ENCODE peak calls at places on chromosome 6, in seven cellular contexts. C is GM13976, F is WTC11, Y is upper lobe of right lung, N is cardiac fibroblast, R is nephron progenitor cell, I is astrocyte. P is an unnamed sample.

GRCh38 chr6:154882107-154882506 is 113.0 kb upstream of the TIAM2 start:
- DNase-seq in I (peak), C (no peak), Y (no peak), N (no peak), F (no peak), R (no peak), P (no peak)

GRCh38 chr6:136084403-136084802 is 165.7 kb downstream of the MTFR2 start:
- DNase-seq in R (no peak), I (peak), F (no peak), Y (no peak), C (no peak), N (no peak), P (no peak)

GRCh38 chr6:141829566-141829965 is 303.2 kb upstream of the GJE1 start:
- DNase-seq in R (no peak), Y (no peak), I (no peak), C (no peak), F (peak), N (no peak), P (no peak)

GRCh38 chr6:35094183-35094582 is 47.0 kb downstream of the TCP11 start:
- DNase-seq in Y (no peak), I (no peak), C (no peak), R (no peak), F (no peak), N (no peak), P (no peak)

GRCh38 chr6:85675030-85675819 is 32.5 kb upstream of the SYNCRIP start:
- DNase-seq in F (no peak), Y (no peak), R (no peak), N (peak), C (no peak), I (peak), P (no peak)

GRCh38 chr6:24660100-24660499 is 6.6 kb downstream of the TDP2 start:
- DNase-seq in F (no peak), Y (no peak), N (no peak), C (no peak), I (no peak), R (no peak), P (no peak)

GRCh38 chr6:10951675-10952282 is 64.9 kb downstream of the SYCP2L start:
- DNase-seq in N (peak), R (no peak), Y (no peak), F (no peak), I (peak), C (peak), P (no peak)

GRCh38 chr6:23591761-23592160 is 534.3 kb upstream of the NRSN1 start:
- DNase-seq in I (no peak), N (no peak), C (no peak), R (no peak), F (peak), Y (no peak), P (no peak)

GRCh38 chr6:84976516-84977420 is 212.4 kb upstream of the TBX18 start:
- DNase-seq in I (no peak), N (peak), Y (no peak), R (no peak), F (no peak), C (no peak), P (no peak)

GRCh38 chr6:53916804-53917463 is 122.1 kb downstream of the LRRC1 start:
- DNase-seq in F (no peak), Y (no peak), C (no peak), R (no peak), N (no peak), I (no peak), P (no peak)

GRCh38 chr6:43274916-43275597 is 23.0 kb upstream of the SLC22A7 start:
- DNase-seq in F (no peak), R (peak), N (no peak), C (peak), Y (peak), I (no peak), P (no peak)

GRCh38 chr6:110878751-110879539 is 4.4 kb downstream of the AMD1 start:
- DNase-seq in R (peak), N (peak), C (peak), Y (no peak), F (peak), I (no peak), P (no peak)

GRCh38 chr6:13396241-13396792 is 68.0 kb upstream of the TBC1D7 start:
- DNase-seq in C (no peak), F (no peak), N (no peak), I (no peak), Y (no peak), R (no peak), P (no peak)

GRCh38 chr6:158153576-158153975 is 14.5 kb downstream of the SERAC1 start:
- DNase-seq in F (no peak), R (no peak), C (no peak), N (no peak), Y (no peak), I (no peak), P (no peak)

GRCh38 chr6:27847706-27848105 is 64.5 kb downstream of the OR2B2 start:
- DNase-seq in I (no peak), F (no peak), Y (no peak), N (no peak), C (no peak), R (no peak), P (no peak)

GRCh38 chr6:35719830-35720733 is 16.8 kb upstream of the ARMC12 start:
- DNase-seq in R (peak), F (peak), Y (peak), N (peak), I (no peak), C (peak), P (peak)

GRCh38 chr6:31125586-31126363 is 5.5 kb upstream of the CDSN start:
- DNase-seq in R (no peak), N (peak), F (no peak), C (no peak), I (peak), Y (no peak), P (no peak)

GRCh38 chr6:41519305-41519747 is 26.9 kb upstream of the FOXP4 start:
- DNase-seq in Y (no peak), F (no peak), N (no peak), C (no peak), R (no peak), I (no peak), P (no peak)

GRCh38 chr6:28474441-28475219 is 31.3 kb upstream of the ZSCAN23 start:
- DNase-seq in Y (no peak), I (peak), R (peak), F (no peak), N (peak), C (peak), P (peak)

GRCh38 chr6:139367810-139368321 is 6.6 kb downstream of the CITED2 start:
- DNase-seq in R (peak), I (peak), N (peak), F (peak), Y (no peak), C (no peak), P (no peak)

GRCh38 chr6:133467982-133468380 is 226.8 kb downstream of the EYA4 start:
- DNase-seq in C (no peak), R (no peak), F (no peak), I (peak), N (peak), Y (no peak), P (no peak)

GRCh38 chr6:13300649-13301590 is 27.4 kb downstream of the TBC1D7 start:
- DNase-seq in R (no peak), I (no peak), N (no peak), C (no peak), Y (no peak), F (no peak), P (no peak)

GRCh38 chr6:155959898-155960297 is 504.3 kb upstream of the NOX3 start:
- DNase-seq in R (no peak), Y (no peak), I (no peak), C (no peak), N (no peak), F (no peak), P (no peak)

GRCh38 chr6:152634773-152635172 is 2.4 kb downstream of the SYNE1 start:
- DNase-seq in R (no peak), C (no peak), Y (peak), I (no peak), F (no peak), N (no peak), P (peak)

GRCh38 chr6:105484238-105485161 is 81.6 kb upstream of the PREP start:
- DNase-seq in I (no peak), Y (no peak), R (no peak), C (no peak), F (no peak), N (peak), P (peak)

DNA sequence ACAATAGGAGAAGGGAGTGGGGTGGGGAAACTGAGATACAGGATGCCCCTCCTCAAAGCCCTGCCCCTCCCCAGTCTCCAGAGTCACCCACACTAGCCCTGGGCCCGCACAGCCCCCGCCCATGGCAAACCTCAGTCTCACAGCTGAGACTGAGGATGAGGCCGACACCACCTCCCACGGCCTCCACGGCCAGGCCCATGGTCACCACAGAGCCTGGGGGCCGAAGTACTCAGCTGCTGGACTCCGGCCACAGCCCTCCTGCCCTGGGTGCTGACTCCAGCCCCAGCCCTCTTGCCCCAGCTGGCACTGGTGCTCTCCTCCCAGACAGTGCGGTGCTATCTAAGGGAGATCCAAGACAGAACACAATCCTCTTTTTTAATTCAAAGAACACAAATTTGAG is 176.1 kb downstream of the TTLL2 start:
- DNase-seq in Y (no peak), R (no peak), N (no peak), I (no peak), F (no peak), C (no peak), P (no peak)
- TF ChIP-seq CTCF in Y (no peak), R (no peak), N (no peak), I (no peak), F (no peak), C (no peak), P (no peak)

DNA sequence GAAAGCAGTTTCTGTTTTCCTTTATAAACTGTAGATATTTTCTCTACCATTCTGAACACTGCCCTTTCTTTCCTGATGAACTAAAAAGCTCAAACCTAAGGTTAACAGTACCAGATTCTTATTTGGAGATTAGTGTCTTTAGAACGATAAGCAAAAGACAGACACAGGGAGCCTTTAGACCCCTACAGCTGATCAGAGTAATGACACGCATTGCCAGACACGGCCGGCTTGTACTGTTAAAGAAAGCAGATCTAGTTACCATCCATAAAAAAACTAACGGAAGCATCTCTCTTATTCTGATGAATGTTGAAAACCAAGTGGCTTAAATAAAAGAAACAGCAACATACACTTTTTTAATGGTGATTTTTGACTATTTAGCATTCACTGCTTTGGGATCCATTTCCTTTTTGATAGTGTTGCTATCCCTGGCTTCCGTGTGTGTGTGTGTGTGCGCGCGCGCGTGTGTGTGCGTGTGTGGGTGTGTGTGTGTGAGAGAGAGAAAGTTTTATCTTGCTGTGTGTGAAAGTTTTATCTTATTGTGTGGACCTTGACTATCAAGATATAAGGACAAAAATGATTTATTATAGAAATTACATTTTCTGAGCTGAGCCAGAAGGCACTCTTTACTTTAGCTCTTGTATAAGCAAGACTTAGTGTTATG is 95.6 kb upstream of the SLC35B3 start:
- DNase-seq in Y (no peak), I (no peak), R (peak), C (no peak), F (no peak), N (no peak), P (no peak)
- TF ChIP-seq CTCF in Y (peak), I (no peak), R (peak), C (no peak), F (no peak), N (no peak), P (no peak)

GRCh38 chr6:33414592-33415271 is 3.2 kb downstream of the CUTA start:
- DNase-seq in I (no peak), F (no peak), N (peak), R (no peak), C (no peak), Y (no peak), P (no peak)
- TF ChIP-seq CTCF in I (peak), F (no peak), N (peak), R (peak), C (peak), Y (peak), P (peak)

GRCh38 chr6:149751239-149751638 is 1.7 kb downstream of the PCMT1 start:
- DNase-seq in Y (no peak), N (no peak), F (no peak), C (no peak), I (no peak), R (no peak), P (no peak)

GRCh38 chr6:149749594-149750135 is at the start of gene PCMT1:
- DNase-seq in Y (peak), R (peak), I (peak), F (peak), N (peak), C (peak), P (peak)

GRCh38 chr6:149750136-149750609 is 632 bp downstream of the PCMT1 start:
- DNase-seq in R (peak), N (peak), I (peak), F (peak), C (peak), Y (no peak), P (no peak)

GRCh38 chr6:149746147-149746946 is at the start of gene NUP43:
- DNase-seq in Y (peak), R (peak), F (peak), N (peak), I (peak), C (peak), P (peak)
- TF ChIP-seq CTCF in Y (peak), R (peak), F (no peak), N (peak), I (peak), C (no peak), P (peak)

DNA sequence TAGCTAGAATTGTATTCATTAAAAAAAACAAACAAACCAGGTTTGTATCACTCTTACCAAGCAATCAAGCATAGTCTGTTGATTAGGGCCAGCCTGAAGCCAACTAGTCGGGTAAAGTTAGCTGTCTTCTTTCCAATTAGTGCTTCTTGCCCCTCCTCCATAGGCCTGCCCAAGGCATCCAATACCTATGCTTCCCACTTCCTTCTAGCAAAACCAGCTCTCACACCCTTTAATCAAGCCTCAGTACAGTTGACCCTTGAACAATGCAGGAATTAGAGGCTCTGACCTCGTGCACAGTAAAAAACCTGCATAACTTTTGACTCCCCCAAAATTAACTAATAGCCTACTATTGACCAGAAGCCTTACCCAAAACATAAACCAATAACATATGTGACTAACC is 119.1 kb upstream of the DTNBP1 start:
- DNase-seq in F (no peak), R (no peak), Y (no peak), N (no peak), I (no peak), C (no peak), P (no peak)
- TF ChIP-seq CTCF in F (no peak), R (no peak), Y (no peak), N (no peak), I (no peak), C (no peak), P (no peak)

GRCh38 chr6:98775205-98775604 is 59.2 kb upstream of the POU3F2 start:
- DNase-seq in R (no peak), I (no peak), Y (no peak), N (no peak), C (no peak), F (no peak), P (no peak)
- TF ChIP-seq CTCF in R (no peak), I (no peak), Y (no peak), N (no peak), C (no peak), F (no peak), P (no peak)

P was measured in GM06990.